ENCODE peak calls at places on chromosomes 4 and X, in four cellular contexts. B is GM19239, S is NCI-H1105 treated with DMSO at 0.1 percent for 48 hours, R is hepatic stellate cell. Z is an unnamed sample.

GRCh38 chrX:45849261-45849660 is 648.6 kb upstream of the DIPK2B start:
- DNase-seq in B (no peak), S (peak; percentile 43), R (peak; percentile 54), Z (no peak)

GRCh38 chrX:32408389-32408788 is 803.0 kb downstream of the DMD start:
- DNase-seq in S (no peak), B (no peak), R (no peak), Z (no peak)

GRCh38 chr4:25865586-25865985 is 2.8 kb upstream of the SEL1L3 start:
- DNase-seq in S (no peak), R (no peak), B (no peak), Z (peak; percentile 59)

GRCh38 chrX:112120737-112121136 is 38.2 kb upstream of the TRPC5 start:
- DNase-seq in S (no peak), B (no peak), R (no peak), Z (no peak)

GRCh38 chr4:123788577-123788976 is 392.0 kb downstream of the SPRY1 start:
- DNase-seq in R (no peak), S (no peak), B (no peak), Z (no peak)

GRCh38 chrX:154531626-154532025 is 15.0 kb downstream of the G6PD start:
- DNase-seq in B (no peak), R (peak; percentile 58), S (no peak), Z (no peak)

GRCh38 chr4:123673971-123674370 is 277.4 kb downstream of the SPRY1 start:
- DNase-seq in S (no peak), R (no peak), B (no peak), Z (no peak)

GRCh38 chr4:8343967-8344331 is 74.4 kb downstream of the HTRA3 start:
- DNase-seq in B (no peak), R (no peak), S (no peak), Z (no peak)